ENCODE peak calls at places on chromosomes 1 and 21, in five cellular contexts. O is brain microvascular endothelial cell; G is endothelial cell of umbilical vein; B is stimulated activated naive CD4-positive, alpha-beta T cell; E is NCI-H1417. H is an unnamed sample.

GRCh38 chr1:145877923-145878486 is 7.7 kb downstream of the ANKRD35 start:
- DNase-seq in G (no peak), O (peak), E (no peak), B (no peak), H (no peak)

GRCh38 chr1:159829822-159830455 is 3.3 kb downstream of the SLAMF8 start:
- DNase-seq in O (peak), E (no peak), G (no peak), B (no peak), H (no peak)

GRCh38 chr1:3068400-3069361 is at the start of gene PRDM16:
- DNase-seq in B (no peak), E (no peak), O (peak), G (no peak), H (peak)

GRCh38 chr1:50424045-50424939 is 1.0 kb upstream of the DMRTA2 start:
- DNase-seq in B (no peak), E (peak), O (no peak), G (peak), H (no peak)

GRCh38 chr1:97186381-97186780 is 464.8 kb downstream of the PTBP2 start:
- DNase-seq in B (peak), O (peak), G (peak), E (no peak), H (peak)

GRCh38 chr1:85225624-85226380 is 25.0 kb upstream of the SYDE2 start:
- DNase-seq in O (peak), G (no peak), E (no peak), B (no peak), H (no peak)

GRCh38 chr1:59703226-59703917 is 111.4 kb upstream of the HOOK1 start:
- DNase-seq in B (no peak), O (peak), G (peak), E (no peak), H (no peak)

GRCh38 chr21:35548904-35549615 is 500.0 kb upstream of the RUNX1 start:
- DNase-seq in E (no peak), B (no peak), G (no peak), O (no peak), H (no peak)

GRCh38 chr1:60245371-60245770 is 171.8 kb upstream of the C1orf87 start:
- DNase-seq in G (no peak), B (no peak), E (no peak), O (no peak), H (no peak)

GRCh38 chr1:1250828-1251284 is 4.3 kb upstream of the C1QTNF12 start:
- DNase-seq in G (no peak), E (no peak), O (no peak), B (peak), H (no peak)

GRCh38 chr1:6359568-6360496 is 33.7 kb downstream of the ACOT7 start:
- DNase-seq in E (no peak), G (peak), O (peak), B (peak), H (peak)

GRCh38 chr1:35449334-35450008 is 107.7 kb downstream of the KIAA0319L start:
- DNase-seq in B (no peak), G (no peak), O (peak), E (no peak), H (no peak)

GRCh38 chr1:54464477-54465146 is 58.4 kb upstream of the SSBP3 start:
- DNase-seq in O (no peak), G (peak), B (no peak), E (no peak), H (no peak)

GRCh38 chr21:46116189-46116845 is 18.4 kb downstream of the COL6A2 start:
- DNase-seq in O (no peak), G (no peak), B (no peak), E (no peak), H (no peak)

GRCh38 chr21:17585875-17586450 is 26.7 kb downstream of the BTG3 start:
- DNase-seq in G (peak), O (peak), E (peak), B (peak), H (peak)

H was measured in lung microvascular endothelial cell.